ENCODE peak calls at places on chromosomes 1 and 21, in seven cellular contexts. P is fibroblast of pulmonary artery, Q is osteoblast, F is dorsolateral prefrontal cortex, A is B cell, E is coronary artery, Z is ovary. N is an unnamed sample.

GRCh38 chr1:160877221-160877620 is 7.8 kb downstream of the ITLN1 start:
- DNase-seq in P (no peak), Q (no peak), F (no peak), A (no peak), E (no peak), Z (no peak), N (peak)

GRCh38 chr21:15826908-15827601 is 97.3 kb downstream of the USP25 start:
- DNase-seq in P (no peak), Q (no peak), F (no peak), A (no peak), E (no peak), Z (no peak), N (no peak)

GRCh38 chr1:193417945-193418744 is 231.7 kb upstream of the B3GALT2 start:
- DNase-seq in P (peak), Q (no peak), F (no peak), A (peak), E (no peak), Z (no peak), N (no peak)

GRCh38 chr1:62906428-62906886 is 122.5 kb downstream of the ATG4C start:
- DNase-seq in P (peak), Q (peak), F (no peak), A (peak), E (no peak), Z (no peak), N (peak)

GRCh38 chr1:37739222-37739621 is 25.7 kb downstream of the EPHA10 start:
- DNase-seq in P (no peak), Q (no peak), F (no peak), A (no peak), E (no peak), Z (no peak), N (peak)

GRCh38 chr1:10122926-10123325 is 87.4 kb upstream of the KIF1B start:
- DNase-seq in P (peak), Q (peak), F (no peak), A (no peak), E (no peak), Z (no peak), N (no peak)

GRCh38 chr1:38071530-38072266 is 25.1 kb upstream of the POU3F1 start:
- DNase-seq in P (peak), Q (peak), F (no peak), A (no peak), E (no peak), Z (no peak), N (no peak)

GRCh38 chr1:84930831-84931230 is 37.8 kb upstream of the LPAR3 start:
- DNase-seq in P (no peak), Q (no peak), F (no peak), A (no peak), E (no peak), Z (no peak), N (no peak)

GRCh38 chr1:24022611-24023359 is 42.7 kb upstream of the SRSF10 start:
- DNase-seq in P (peak), Q (peak), F (no peak), A (no peak), E (no peak), Z (no peak), N (no peak)

GRCh38 chr1:115977481-115978258 is 1.4 kb downstream of the SLC22A15 start:
- DNase-seq in P (peak), Q (peak), F (no peak), A (no peak), E (no peak), Z (no peak), N (no peak)

GRCh38 chr1:229156819-229157218 is 114.1 kb upstream of the RAB4A start:
- DNase-seq in P (peak), Q (peak), F (no peak), A (no peak), E (no peak), Z (no peak), N (no peak)

GRCh38 chr1:33268927-33269610 is 12.8 kb downstream of the ZNF362 start:
- DNase-seq in P (no peak), Q (peak), F (no peak), A (no peak), E (no peak), Z (no peak), N (no peak)

GRCh38 chr1:156690673-156691032 is 13.4 kb upstream of the NES start:
- DNase-seq in P (no peak), Q (peak), F (no peak), A (no peak), E (no peak), Z (no peak), N (no peak)

GRCh38 chr1:21913763-21914162 is 23.3 kb downstream of the HSPG2 start:
- DNase-seq in P (no peak), Q (peak), F (no peak), A (no peak), E (no peak), Z (no peak), N (peak)

GRCh38 chr1:152096931-152097330 is 8.1 kb upstream of the TCHHL1 start:
- DNase-seq in P (no peak), Q (no peak), F (no peak), A (no peak), E (no peak), Z (no peak), N (no peak)

GRCh38 chr1:53025034-53025777 is 36.8 kb upstream of the PODN start:
- DNase-seq in P (peak), Q (peak), F (no peak), A (no peak), E (peak), Z (peak), N (no peak)

GRCh38 chr1:233094691-233095090 is 144.3 kb downstream of the NTPCR start:
- DNase-seq in P (no peak), Q (no peak), F (no peak), A (no peak), E (no peak), Z (no peak), N (no peak)

GRCh38 chr1:174230399-174230798 is 71.1 kb downstream of the RABGAP1L start:
- DNase-seq in P (peak), Q (no peak), F (no peak), A (no peak), E (no peak), Z (no peak), N (no peak)

GRCh38 chr1:58060548-58061170 is 485.9 kb downstream of the OMA1 start:
- DNase-seq in P (no peak), Q (no peak), F (no peak), A (no peak), E (no peak), Z (no peak), N (no peak)

GRCh38 chr1:104921552-104921951 is 1171.9 kb downstream of the AMY1C start:
- DNase-seq in P (no peak), Q (no peak), F (no peak), A (no peak), E (no peak), Z (no peak), N (no peak)

GRCh38 chr1:169538998-169539871 is 47.0 kb downstream of the F5 start:
- DNase-seq in P (peak), Q (no peak), F (no peak), A (no peak), E (no peak), Z (no peak), N (no peak)

GRCh38 chr1:9700340-9700739 is 48.8 kb downstream of the PIK3CD start:
- DNase-seq in P (peak), Q (peak), F (no peak), A (no peak), E (no peak), Z (no peak), N (no peak)

GRCh38 chr1:64917328-64917861 is 49.0 kb downstream of the JAK1 start:
- DNase-seq in P (peak), Q (peak), F (no peak), A (no peak), E (no peak), Z (peak), N (no peak)

GRCh38 chr1:16122916-16123315 is 33.0 kb downstream of the EPHA2 start:
- DNase-seq in P (peak), Q (peak), F (no peak), A (no peak), E (no peak), Z (peak), N (peak)

DNA sequence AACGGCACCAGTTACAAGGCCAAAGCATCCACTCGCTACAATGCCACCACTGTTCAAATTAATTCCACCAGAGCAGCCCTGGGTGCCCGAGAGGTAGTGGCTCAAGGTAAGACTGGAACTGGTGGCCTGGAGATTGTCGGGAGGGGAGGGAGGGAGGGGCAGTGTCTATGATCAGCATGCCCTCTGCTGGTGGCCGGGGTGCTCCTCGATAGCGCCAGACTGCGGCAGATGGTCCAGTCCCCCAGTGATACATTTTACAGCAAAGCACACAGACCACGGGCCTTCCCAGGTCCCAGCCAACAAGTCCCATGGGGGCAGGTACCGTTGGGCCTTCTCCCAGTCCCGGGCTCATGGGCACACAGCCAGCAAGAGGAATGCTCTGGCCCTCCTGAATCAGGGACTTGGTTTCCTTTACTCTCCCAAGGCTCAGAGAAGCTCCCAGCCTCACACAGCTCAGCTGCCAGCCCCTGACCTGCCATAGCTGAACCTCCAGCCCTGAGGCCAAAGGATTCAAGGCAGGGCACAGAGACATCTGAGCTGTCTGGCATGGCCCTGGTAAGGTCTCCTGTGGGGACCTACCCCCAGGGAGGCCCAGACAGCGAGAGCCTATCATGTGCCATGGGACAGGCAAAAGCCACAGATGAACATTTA is 15.3 kb downstream of the ACOT7 start:
- DNase-seq in P (no peak), Q (peak), F (no peak), A (no peak), E (no peak), Z (no peak), N (no peak)
- TF ChIP-seq CTCF in P (peak), Q (no peak), F (no peak), A (no peak), E (no peak), Z (no peak), N (no peak)

DNA sequence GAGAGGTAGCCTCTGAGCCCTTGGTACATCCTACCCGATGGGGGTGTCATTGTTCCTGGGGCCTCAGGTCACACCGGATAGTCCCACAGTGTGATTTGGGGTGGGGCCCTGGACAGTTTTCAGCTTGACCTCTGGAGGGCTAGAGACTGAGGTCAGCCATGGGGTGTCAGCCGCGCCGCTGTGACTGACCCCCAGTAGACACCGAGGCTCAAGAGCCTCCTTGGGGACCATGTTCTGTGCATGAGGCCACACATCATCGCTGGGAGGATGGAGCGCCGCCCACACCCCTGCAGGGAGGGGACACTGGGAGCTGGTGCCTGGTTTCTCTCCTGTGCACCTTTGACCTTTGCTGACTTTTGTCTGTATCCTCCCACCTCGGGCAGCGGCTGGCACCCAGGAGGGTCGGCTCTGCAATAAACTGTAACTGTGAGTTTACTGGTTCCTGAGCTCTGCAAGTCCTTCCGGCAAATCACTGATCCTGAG is 22.6 kb downstream of the ITGB2 start:
- DNase-seq in P (no peak), Q (peak), F (no peak), A (no peak), E (no peak), Z (no peak), N (no peak)
- TF ChIP-seq CTCF in P (no peak), Q (no peak), F (no peak), A (no peak), E (no peak), Z (no peak), N (no peak)

GRCh38 chr21:37532868-37533780 is 166.6 kb downstream of the DYRK1A start:
- DNase-seq in P (peak), Q (peak), F (no peak), A (no peak), E (no peak), Z (no peak), N (peak)
- TF ChIP-seq CTCF in P (no peak), Q (no peak), F (no peak), A (no peak), E (no peak), Z (no peak), N (no peak)

GRCh38 chr1:41811978-41812852 is 106.5 kb downstream of the HIVEP3 start:
- DNase-seq in P (peak), Q (no peak), F (no peak), A (peak), E (no peak), Z (no peak), N (peak)
- TF ChIP-seq CTCF in P (peak), Q (peak), F (peak), A (peak), E (peak), Z (no peak), N (peak)

GRCh38 chr1:106268070-106268469 is 788.4 kb upstream of the PRMT6 start:
- DNase-seq in P (peak), Q (no peak), F (no peak), A (peak), E (no peak), Z (no peak), N (no peak)
- TF ChIP-seq CTCF in P (peak), Q (no peak), F (no peak), A (no peak), E (no peak), Z (no peak), N (no peak)

DNA sequence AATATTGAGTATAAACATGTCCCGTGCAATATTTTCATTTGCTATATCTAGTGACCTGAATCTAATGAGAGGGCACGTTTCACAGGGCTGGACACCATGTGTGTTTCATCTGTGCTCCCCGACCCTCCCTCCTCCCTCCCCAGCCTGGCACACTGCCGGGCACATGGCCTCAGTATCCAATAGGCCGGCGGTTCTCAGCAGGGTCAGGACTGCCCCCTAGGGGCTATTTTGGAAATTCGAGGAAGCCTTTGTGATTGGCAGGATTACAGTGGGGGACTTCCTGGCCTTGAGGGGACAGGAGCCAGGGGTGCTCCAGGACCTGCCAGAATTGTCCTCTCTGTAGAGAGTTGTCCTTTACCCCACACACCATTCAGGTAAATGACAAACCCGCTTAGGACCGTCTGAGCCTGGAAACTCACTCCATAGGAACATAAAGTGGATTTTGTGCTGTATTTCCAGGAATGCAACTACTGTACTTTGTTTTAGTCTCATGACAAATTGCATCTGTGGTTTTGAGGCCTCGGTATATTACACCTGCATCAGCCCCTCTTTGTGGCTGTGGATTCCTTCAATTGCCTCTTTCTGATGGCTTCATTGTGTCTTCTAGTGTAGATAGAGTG is 109.5 kb upstream of the SIM2 start:
- DNase-seq in P (peak), Q (peak), F (no peak), A (peak), E (no peak), Z (peak), N (peak)
- TF ChIP-seq CTCF in P (peak), Q (peak), F (peak), A (no peak), E (no peak), Z (no peak), N (peak)